ENCODE peak calls at places on chromosomes 2 and 18, in nine cellular contexts. F, H, A, O, Z, U, S, E and Y are unnamed samples.

GRCh38 chr2:138395565-138396306 is 105.8 kb upstream of the SPOPL start:
- DNase-seq in F (no peak), H (peak; percentile 42), A (peak; percentile 90), O (peak; percentile 66), Z (peak; percentile 39), U (peak; percentile 16), S (no peak), E (no peak), Y (no peak)

GRCh38 chr2:31523871-31524492 is 56.8 kb downstream of the SRD5A2 start:
- DNase-seq in F (no peak), H (peak; percentile 52), A (peak; percentile 46), O (peak; percentile 25), Z (peak; percentile 72), U (peak; percentile 47), S (no peak), E (peak; percentile 47), Y (no peak)

GRCh38 chr2:9832586-9832985 is 10.7 kb upstream of the TAF1B start:
- DNase-seq in F (no peak), H (peak; percentile 63), A (peak; percentile 61), O (peak; percentile 54), Z (no peak), U (no peak), S (no peak), E (no peak), Y (no peak)

GRCh38 chr18:9712606-9713005 is 4.5 kb downstream of the RAB31 start:
- DNase-seq in F (no peak), H (no peak), A (no peak), O (no peak), Z (no peak), U (no peak), S (no peak), E (no peak), Y (no peak)

GRCh38 chr2:43361286-43361685 is 134.9 kb upstream of the ZFP36L2 start:
- DNase-seq in F (no peak), H (no peak), A (no peak), O (peak; percentile 39), Z (no peak), U (no peak), S (no peak), E (no peak), Y (no peak)

GRCh38 chr18:10916387-10916786 is 233.0 kb downstream of the PIEZO2 start:
- DNase-seq in F (no peak), H (no peak), A (no peak), O (no peak), Z (no peak), U (no peak), S (peak; percentile 71), E (no peak), Y (no peak)

GRCh38 chr2:13605266-13605665 is 888.5 kb downstream of the TRIB2 start:
- DNase-seq in F (no peak), H (no peak), A (no peak), O (no peak), Z (no peak), U (no peak), S (no peak), E (no peak), Y (no peak)

GRCh38 chr2:46157072-46157965 is 139.9 kb upstream of the EPAS1 start:
- DNase-seq in F (no peak), H (no peak), A (no peak), O (no peak), Z (no peak), U (no peak), S (no peak), E (no peak), Y (no peak)

GRCh38 chr2:240551809-240552208 is 6.0 kb downstream of the ANKMY1 start:
- DNase-seq in F (no peak), H (no peak), A (no peak), O (no peak), Z (no peak), U (no peak), S (no peak), E (no peak), Y (no peak)

GRCh38 chr2:145158051-145158586 is 638.2 kb upstream of the ZEB2 start:
- DNase-seq in F (peak; percentile 67), H (peak; percentile 95), A (peak; percentile 60), O (peak; percentile 92), Z (no peak), U (peak; percentile 59), S (peak; percentile 83), E (no peak), Y (peak; percentile 59)

GRCh38 chr2:10497797-10498251 is 49.7 kb upstream of the ODC1 start:
- DNase-seq in F (no peak), H (peak; percentile 83), A (peak; percentile 96), O (peak; percentile 86), Z (peak; percentile 86), U (peak; percentile 27), S (peak; percentile 91), E (peak; percentile 90), Y (no peak)

GRCh38 chr2:86000131-86000937 is 105.4 kb downstream of the POLR1A start:
- DNase-seq in F (no peak), H (no peak), A (no peak), O (peak; percentile 38), Z (peak; percentile 41), U (no peak), S (no peak), E (no peak), Y (no peak)

GRCh38 chr2:47645246-47645645 is 137.7 kb upstream of the MSH6 start:
- DNase-seq in F (no peak), H (no peak), A (no peak), O (no peak), Z (no peak), U (no peak), S (no peak), E (no peak), Y (no peak)

GRCh38 chr18:5500158-5500939 is 43.4 kb downstream of the EPB41L3 start:
- DNase-seq in F (no peak), H (no peak), A (no peak), O (peak; percentile 21), Z (no peak), U (no peak), S (no peak), E (no peak), Y (no peak)

GRCh38 chr2:111667542-111668273 is 216.3 kb downstream of the ANAPC1 start:
- DNase-seq in F (no peak), H (peak; percentile 81), A (peak; percentile 60), O (peak; percentile 59), Z (peak; percentile 45), U (peak; percentile 33), S (no peak), E (no peak), Y (no peak)

GRCh38 chr18:79884963-79885728 is 66.3 kb downstream of the SLC66A2 start:
- DNase-seq in F (peak; percentile 24), H (no peak), A (no peak), O (no peak), Z (no peak), U (no peak), S (peak; percentile 41), E (no peak), Y (peak; percentile 18)

GRCh38 chr18:36769611-36770314 is 59.0 kb downstream of the TPGS2 start:
- DNase-seq in F (no peak), H (no peak), A (no peak), O (no peak), Z (peak; percentile 35), U (no peak), S (no peak), E (peak; percentile 63), Y (peak; percentile 55)

GRCh38 chr2:222038086-222038802 is 260.6 kb downstream of the PAX3 start:
- DNase-seq in F (no peak), H (peak; percentile 13), A (no peak), O (peak; percentile 72), Z (peak; percentile 83), U (no peak), S (no peak), E (no peak), Y (no peak)

GRCh38 chr2:224841910-224842309 is 125.7 kb upstream of the CCDC195 start:
- DNase-seq in F (no peak), H (no peak), A (no peak), O (peak; percentile 21), Z (no peak), U (no peak), S (no peak), E (no peak), Y (no peak)

GRCh38 chr2:11389551-11390528 is 45.4 kb upstream of the ROCK2 start:
- DNase-seq in F (no peak), H (peak; percentile 97), A (peak; percentile 41), O (peak; percentile 79), Z (no peak), U (peak; percentile 58), S (peak; percentile 89), E (no peak), Y (peak; percentile 59)

DNA sequence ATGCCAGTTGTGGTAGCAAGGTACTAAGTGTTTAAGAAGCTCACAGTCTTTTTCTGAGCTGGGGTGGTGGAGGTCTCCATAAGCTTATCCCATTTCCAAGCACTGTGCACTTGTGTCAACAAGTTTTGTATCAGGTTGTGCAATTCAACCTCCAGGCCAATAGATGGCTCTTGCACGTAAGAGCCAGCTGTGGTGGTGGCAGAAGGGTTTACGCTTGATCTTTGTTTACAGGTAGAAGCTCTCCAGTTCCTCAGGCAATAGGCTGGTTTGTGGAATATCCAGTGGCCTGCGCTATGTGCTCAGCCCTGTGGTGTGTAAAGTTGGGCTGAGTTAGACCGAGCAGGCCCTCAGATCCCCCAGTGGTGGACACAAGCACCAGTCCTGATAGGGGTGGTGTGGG is 89.7 kb upstream of the CNTNAP5 start:
- DNase-seq in F (no peak), H (no peak), A (no peak), O (no peak), Z (no peak), U (no peak), S (no peak), E (no peak), Y (no peak)
- TF ChIP-seq CTCF in F (no peak), H (no peak), A (no peak), O (no peak), Z (no peak), U (no peak), S (no peak), E (no peak), Y (no peak)

GRCh38 chr2:95281071-95281470 is 6.8 kb downstream of the PROM2 start:
- DNase-seq in F (no peak), H (no peak), A (no peak), O (no peak), Z (no peak), U (no peak), S (peak; percentile 45), E (no peak), Y (no peak)
- H3K9me3 ChIP-seq in F (no peaks in the 10 kb centered on the region), H (no peaks in the 10 kb centered on the region), A (no peaks in the 10 kb centered on the region), O (no peaks in the 10 kb centered on the region), Z (no peaks in the 10 kb centered on the region), U (no peaks in the 10 kb centered on the region), S (no peaks in the 10 kb centered on the region), E (no peaks in the 10 kb centered on the region), Y (no peaks in the 10 kb centered on the region)

DNA sequence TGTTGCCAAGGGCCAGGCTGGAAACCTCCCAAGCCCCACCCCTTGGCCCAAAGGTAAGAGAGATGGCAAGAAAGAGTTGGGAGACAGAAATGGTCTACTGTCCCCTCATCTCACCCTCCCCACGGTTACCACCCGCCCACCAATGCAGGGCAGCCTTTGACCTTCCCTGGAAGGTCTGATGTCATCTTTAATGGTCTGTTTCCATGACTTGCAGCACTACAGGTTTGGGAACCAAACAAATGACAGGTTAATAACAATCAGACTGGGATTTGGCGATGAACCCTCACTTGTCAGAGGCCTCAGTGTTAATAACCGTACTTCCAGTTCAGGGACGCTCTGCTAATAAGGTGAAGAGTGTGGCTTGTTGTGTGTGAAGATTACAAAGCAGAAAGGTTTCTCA is 70.4 kb downstream of the MRO start:
- DNase-seq in F (no peak), H (no peak), A (no peak), O (no peak), Z (no peak), U (no peak), S (no peak), E (no peak), Y (no peak)
- H3K4me3 ChIP-seq in F (no peak overlapping the region), H (no peak overlapping the region), A (no peak overlapping the region), O (no peak overlapping the region), Z (no peak overlapping the region), U (no peak overlapping the region), S (no peak overlapping the region), E (no peak overlapping the region), Y (no peak overlapping the region)

GRCh38 chr2:72386288-72386687 is 238.6 kb upstream of the CYP26B1 start:
- DNase-seq in F (no peak), H (no peak), A (no peak), O (no peak), Z (no peak), U (no peak), S (no peak), E (no peak), Y (no peak)
- TF ChIP-seq CTCF in F (no peak), H (no peak), A (no peak), O (no peak), Z (no peak), U (no peak), S (no peak), E (no peak), Y (no peak)